ENCODE peak calls at places on chromosomes 6 and 20, in nine cellular contexts. W is posterior cingulate gyrus, K is left ventricle myocardium superior, E is OCI-LY7, G is mesendoderm, S is myocyte, H is coronary artery, A is cerebellum, U is WTC11. V is an unnamed sample.

GRCh38 chr20:48827880-48828733 is at the start of gene PREX1:
- DNase-seq in W (peak; percentile 93), K (peak; percentile 91), E (peak; percentile 95), G (peak; percentile 91), S (peak; percentile 81), H (peak; percentile 84), A (peak; percentile 52), U (peak; percentile 81), V (peak; percentile 91)

GRCh38 chr6:16568128-16568527 is 193.1 kb downstream of the ATXN1 start:
- DNase-seq in W (no peak), K (no peak), E (no peak), G (no peak), S (no peak), H (no peak), A (no peak), U (no peak), V (no peak)

GRCh38 chr6:23111984-23112383 is 542.6 kb downstream of the HDGFL1 start:
- DNase-seq in W (no peak), K (no peak), E (no peak), G (no peak), S (no peak), H (no peak), A (no peak), U (no peak), V (peak; percentile 8)

GRCh38 chr6:391559-392440 is at the start of gene IRF4:
- DNase-seq in W (no peak), K (no peak), E (peak; percentile 84), G (peak; percentile 65), S (no peak), H (peak; percentile 69), A (no peak), U (peak; percentile 55), V (no peak)

GRCh38 chr6:168479421-168479820 is 38.4 kb downstream of the SMOC2 start:
- DNase-seq in W (no peak), K (no peak), E (no peak), G (no peak), S (no peak), H (no peak), A (no peak), U (no peak), V (no peak)

GRCh38 chr6:115067690-115068447 is 725.0 kb upstream of the HS3ST5 start:
- DNase-seq in W (no peak), K (no peak), E (no peak), G (peak; percentile 9), S (no peak), H (no peak), A (no peak), U (no peak), V (no peak)

GRCh38 chr6:25963426-25964123 is 973 bp downstream of the TRIM38 start:
- DNase-seq in W (no peak), K (no peak), E (peak; percentile 28), G (peak; percentile 87), S (peak; percentile 16), H (no peak), A (no peak), U (peak; percentile 19), V (no peak)

GRCh38 chr20:49283176-49283702 is 5.4 kb upstream of the ZNFX1 start:
- DNase-seq in W (no peak), K (no peak), E (peak; percentile 17), G (peak; percentile 29), S (no peak), H (no peak), A (no peak), U (no peak), V (no peak)

GRCh38 chr6:36024154-36024760 is at the start of gene SLC26A8:
- DNase-seq in W (no peak), K (no peak), E (no peak), G (peak; percentile 28), S (no peak), H (no peak), A (peak; percentile 45), U (peak; percentile 60), V (no peak)

GRCh38 chr6:129350278-129350677 is 359.7 kb downstream of the ARHGAP18 start:
- DNase-seq in W (no peak), K (no peak), E (no peak), G (no peak), S (no peak), H (no peak), A (no peak), U (no peak), V (no peak)

GRCh38 chr20:53718622-53719021 is 125.0 kb upstream of the ZNF217 start:
- DNase-seq in W (no peak), K (no peak), E (no peak), G (no peak), S (no peak), H (no peak), A (no peak), U (no peak), V (no peak)

GRCh38 chr6:128638817-128639216 is 118.4 kb upstream of the PTPRK start:
- DNase-seq in W (no peak), K (no peak), E (no peak), G (no peak), S (no peak), H (no peak), A (no peak), U (no peak), V (peak; percentile 23)

GRCh38 chr20:38806855-38807655 is 1.6 kb downstream of the PPP1R16B start:
- DNase-seq in W (peak; percentile 58), K (no peak), E (peak; percentile 54), G (peak; percentile 15), S (no peak), H (no peak), A (peak; percentile 49), U (peak; percentile 27), V (no peak)

GRCh38 chr6:156508923-156509322 is 268.3 kb upstream of the ARID1B start:
- DNase-seq in W (no peak), K (no peak), E (peak; percentile 82), G (peak; percentile 43), S (no peak), H (no peak), A (no peak), U (no peak), V (no peak)

GRCh38 chr6:159645659-159646058 is 47.4 kb downstream of the SOD2 start:
- DNase-seq in W (no peak), K (no peak), E (no peak), G (no peak), S (no peak), H (no peak), A (no peak), U (no peak), V (no peak)

GRCh38 chr20:62287129-62287528 is 15.7 kb upstream of the ADRM1 start:
- DNase-seq in W (no peak), K (no peak), E (no peak), G (no peak), S (no peak), H (no peak), A (no peak), U (no peak), V (no peak)

GRCh38 chr6:130694617-130695016 is 132.6 kb upstream of the SMLR1 start:
- DNase-seq in W (no peak), K (no peak), E (no peak), G (no peak), S (no peak), H (no peak), A (no peak), U (no peak), V (peak; percentile 23)

GRCh38 chr6:39430446-39430845 is 107.9 kb upstream of the KCNK16 start:
- DNase-seq in W (no peak), K (no peak), E (no peak), G (no peak), S (peak; percentile 2), H (no peak), A (no peak), U (no peak), V (no peak)

GRCh38 chr20:2210646-2211556 is 84.9 kb upstream of the TGM3 start:
- DNase-seq in W (no peak), K (peak; percentile 31), E (no peak), G (peak; percentile 76), S (no peak), H (no peak), A (no peak), U (no peak), V (peak; percentile 71)

GRCh38 chr6:111486475-111486874 is 3.5 kb upstream of the REV3L start:
- DNase-seq in W (no peak), K (no peak), E (no peak), G (no peak), S (no peak), H (no peak), A (no peak), U (no peak), V (no peak)

GRCh38 chr6:56087421-56087820 is 160.0 kb downstream of the COL21A1 start:
- DNase-seq in W (no peak), K (no peak), E (no peak), G (no peak), S (no peak), H (no peak), A (no peak), U (no peak), V (no peak)

GRCh38 chr6:27250955-27251671 is 3.6 kb downstream of the PRSS16 start:
- DNase-seq in W (peak; percentile 19), K (peak; percentile 52), E (peak; percentile 85), G (peak; percentile 98), S (no peak), H (no peak), A (peak; percentile 90), U (peak; percentile 99), V (no peak)

GRCh38 chr20:10625641-10626040 is 48.2 kb downstream of the JAG1 start:
- DNase-seq in W (no peak), K (no peak), E (no peak), G (peak; percentile 44), S (no peak), H (no peak), A (no peak), U (no peak), V (no peak)

GRCh38 chr6:1190361-1190760 is 121.5 kb upstream of the FOXQ1 start:
- DNase-seq in W (no peak), K (no peak), E (no peak), G (peak; percentile 92), S (peak; percentile 40), H (no peak), A (no peak), U (no peak), V (peak; percentile 81)